ENCODE peak calls at places on chromosomes 3 and 15, in eight cellular contexts. D is fibroblast of lung, F is GM06990, E is cardiac muscle cell, T is GM23248, K is stomach, U is left lung, O is sigmoid colon. N is an unnamed sample.
A peak's percentile ranks its signal among the peaks of the same experiment; 100 is the strongest.

GRCh38 chr15:62899090-62899493 is 143.5 kb upstream of the TPM1 start:
- DNase-seq in D (no peak), F (no peak), E (peak; percentile 78), T (no peak), K (no peak), U (no peak), O (peak; percentile 93), N (no peak)

GRCh38 chr3:42473083-42473932 is 29.1 kb upstream of the VIPR1 start:
- DNase-seq in D (peak; percentile 39), F (no peak), E (peak; percentile 76), T (peak; percentile 2), K (peak; percentile 74), U (no peak), O (no peak), N (no peak)

GRCh38 chr3:35665390-35666055 is 26.2 kb downstream of the ARPP21 start:
- DNase-seq in D (no peak), F (no peak), E (no peak), T (no peak), K (no peak), U (no peak), O (no peak), N (no peak)

GRCh38 chr3:29758108-29759020 is 477.5 kb downstream of the RBMS3 start:
- DNase-seq in D (peak; percentile 97), F (no peak), E (no peak), T (peak; percentile 85), K (no peak), U (no peak), O (no peak), N (no peak)

GRCh38 chr3:134516905-134517304 is 31.0 kb downstream of the CEP63 start:
- DNase-seq in D (peak; percentile 35), F (no peak), E (no peak), T (no peak), K (no peak), U (no peak), O (no peak), N (no peak)

GRCh38 chr3:65995030-65995429 is 43.7 kb downstream of the MAGI1 start:
- DNase-seq in D (peak; percentile 46), F (no peak), E (no peak), T (peak; percentile 75), K (no peak), U (no peak), O (no peak), N (no peak)

GRCh38 chr3:4570840-4571621 is 77.9 kb downstream of the ITPR1 start:
- DNase-seq in D (no peak), F (no peak), E (no peak), T (no peak), K (no peak), U (no peak), O (no peak), N (no peak)

GRCh38 chr15:53354905-53355304 is 404.6 kb downstream of the WDR72 start:
- DNase-seq in D (no peak), F (no peak), E (no peak), T (no peak), K (no peak), U (no peak), O (no peak), N (no peak)

GRCh38 chr15:62603757-62604156 is 438.7 kb upstream of the C2CD4B start:
- DNase-seq in D (peak; percentile 86), F (no peak), E (no peak), T (peak; percentile 80), K (no peak), U (no peak), O (no peak), N (no peak)

GRCh38 chr15:35256555-35256954 is 171.5 kb upstream of the NANOGP8 start:
- DNase-seq in D (peak; percentile 52), F (no peak), E (no peak), T (peak; percentile 9), K (no peak), U (no peak), O (no peak), N (no peak)

GRCh38 chr15:98888839-98889479 is 118.6 kb downstream of the PGPEP1L start:
- DNase-seq in D (peak; percentile 74), F (no peak), E (no peak), T (peak; percentile 70), K (no peak), U (no peak), O (no peak), N (no peak)

GRCh38 chr15:58916962-58917361 is 16.5 kb downstream of the SLTM start:
- DNase-seq in D (no peak), F (no peak), E (no peak), T (no peak), K (no peak), U (no peak), O (no peak), N (no peak)

GRCh38 chr3:135368316-135368715 is 573.3 kb downstream of the EPHB1 start:
- DNase-seq in D (no peak), F (no peak), E (no peak), T (no peak), K (no peak), U (no peak), O (no peak), N (no peak)

GRCh38 chr3:186461141-186461540 is 83.0 kb downstream of the CRYGS start:
- DNase-seq in D (peak; percentile 72), F (no peak), E (no peak), T (peak; percentile 82), K (no peak), U (no peak), O (no peak), N (no peak)

GRCh38 chr3:136818851-136819783 is at the start of gene SLC35G2:
- DNase-seq in D (peak; percentile 87), F (peak; percentile 63), E (peak; percentile 72), T (peak; percentile 91), K (peak; percentile 30), U (peak; percentile 83), O (peak; percentile 69), N (no peak)

GRCh38 chr3:117920240-117920923 is 1114.3 kb downstream of the IGSF11 start:
- DNase-seq in D (no peak), F (no peak), E (peak; percentile 35), T (no peak), K (no peak), U (no peak), O (no peak), N (no peak)

GRCh38 chr3:126159476-126159875 is 20.9 kb downstream of the ALDH1L1 start:
- DNase-seq in D (no peak), F (no peak), E (no peak), T (no peak), K (no peak), U (no peak), O (no peak), N (no peak)

GRCh38 chr15:88703533-88703932 is 64.7 kb downstream of the ISG20 start:
- DNase-seq in D (no peak), F (no peak), E (no peak), T (no peak), K (no peak), U (no peak), O (no peak), N (no peak)

GRCh38 chr3:12345141-12345561 is 56.3 kb downstream of the PPARG start:
- DNase-seq in D (peak; percentile 76), F (no peak), E (no peak), T (peak; percentile 76), K (no peak), U (no peak), O (no peak), N (no peak)

GRCh38 chr3:149879872-149880271 is 66.9 kb downstream of the RNF13 start:
- DNase-seq in D (peak; percentile 78), F (no peak), E (peak; percentile 78), T (peak; percentile 77), K (peak; percentile 34), U (no peak), O (peak; percentile 71), N (peak; percentile 32)

GRCh38 chr3:19798324-19798723 is 135.7 kb downstream of the EFHB start:
- DNase-seq in D (no peak), F (no peak), E (no peak), T (no peak), K (no peak), U (no peak), O (no peak), N (no peak)

GRCh38 chr3:19799887-19800286 is 134.1 kb downstream of the EFHB start:
- DNase-seq in D (no peak), F (no peak), E (no peak), T (no peak), K (no peak), U (no peak), O (no peak), N (no peak)

DNA sequence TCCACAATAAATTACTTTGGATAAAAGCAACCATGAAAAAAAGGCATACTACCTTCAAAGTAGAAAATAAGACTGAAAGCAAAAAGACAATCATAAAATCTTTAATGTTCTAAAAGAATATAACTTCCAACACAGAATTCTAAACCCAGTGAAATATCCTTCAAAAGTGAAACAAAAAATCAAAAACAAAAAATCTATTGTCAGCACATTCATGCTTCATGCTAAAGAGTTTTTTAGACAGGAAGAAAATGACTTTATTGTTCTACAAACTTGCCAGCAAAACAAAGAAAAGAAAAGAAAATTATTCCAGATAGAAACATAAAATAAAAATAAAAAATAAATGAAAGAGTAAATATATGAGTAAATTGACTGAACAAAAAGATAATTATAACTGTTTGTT is 134.9 kb downstream of the EFHB start:
- DNase-seq in D (no peak), F (no peak), E (no peak), T (no peak), K (no peak), U (no peak), O (no peak), N (no peak)
- H3K27me3 ChIP-seq in D (no peaks in the 10 kb centered on the region), F (no peaks in the 10 kb centered on the region), E (no peaks in the 10 kb centered on the region), T (no peaks in the 10 kb centered on the region), K (no peaks in the 10 kb centered on the region), U (no peaks in the 10 kb centered on the region), O (no peaks in the 10 kb centered on the region), N (no peaks in the 10 kb centered on the region)

DNA sequence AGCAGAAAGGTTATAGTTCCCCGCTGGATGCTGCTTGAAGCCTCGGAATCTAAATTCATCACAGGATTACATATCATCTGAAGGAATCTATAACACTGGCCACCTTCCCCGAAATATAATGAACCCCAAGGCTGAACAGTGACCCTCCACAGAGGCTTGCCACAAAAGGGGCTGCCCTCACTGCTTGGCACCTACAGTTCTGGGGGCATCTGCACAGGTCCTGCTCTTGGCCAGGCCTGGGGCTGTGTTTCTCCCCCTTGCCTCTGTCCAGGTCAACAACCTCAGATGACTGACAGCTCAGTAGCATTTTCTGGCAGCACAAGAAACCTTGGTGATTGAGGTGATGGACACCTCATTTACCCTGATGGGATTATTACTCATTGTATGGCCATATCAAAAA is 1.5 kb upstream of the ADAMTS17 start:
- DNase-seq in D (no peak), F (no peak), E (no peak), T (no peak), K (no peak), U (no peak), O (no peak), N (no peak)
- H3K27me3 ChIP-seq in D (no peaks in the 10 kb centered on the region), F (no peaks in the 10 kb centered on the region), E (peaks cover 52% of the 10 kb centered on the region), T (peaks cover 9% of the 10 kb centered on the region), K (peaks cover 35% of the 10 kb centered on the region), U (peaks cover 57% of the 10 kb centered on the region), O (peaks cover 5% of the 10 kb centered on the region), N (no peaks in the 10 kb centered on the region)

DNA sequence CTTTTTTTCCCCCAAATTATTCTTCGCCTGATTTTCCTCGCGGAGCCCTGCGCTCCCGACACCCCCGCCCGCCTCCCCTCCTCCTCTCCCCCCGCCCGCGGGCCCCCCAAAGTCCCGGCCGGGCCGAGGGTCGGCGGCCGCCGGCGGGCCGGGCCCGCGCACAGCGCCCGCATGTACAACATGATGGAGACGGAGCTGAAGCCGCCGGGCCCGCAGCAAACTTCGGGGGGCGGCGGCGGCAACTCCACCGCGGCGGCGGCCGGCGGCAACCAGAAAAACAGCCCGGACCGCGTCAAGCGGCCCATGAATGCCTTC is 422 bp downstream of the SOX2 start:
- DNase-seq in D (no peak), F (no peak), E (no peak), T (no peak), K (no peak), U (no peak), O (no peak), N (no peak)
- H3K27me3 ChIP-seq in D (peaks cover 41% of the 10 kb centered on the region), F (peaks cover 7% of the 10 kb centered on the region), E (peaks cover 98% of the 10 kb centered on the region), T (peaks cover 94% of the 10 kb centered on the region), K (peaks cover 100% of the 10 kb centered on the region), U (peaks cover 100% of the 10 kb centered on the region), O (peaks cover 54% of the 10 kb centered on the region), N (peaks cover 98% of the 10 kb centered on the region)

GRCh38 chr15:67827561-67828378 is 2.5 kb downstream of the SKOR1 start:
- DNase-seq in D (no peak), F (no peak), E (no peak), T (no peak), K (no peak), U (peak; percentile 73), O (no peak), N (no peak)
- H3K27me3 ChIP-seq in D (peaks cover 88% of the 10 kb centered on the region), F (peaks cover 4% of the 10 kb centered on the region), E (peaks cover 100% of the 10 kb centered on the region), T (peaks cover 89% of the 10 kb centered on the region), K (peaks cover 100% of the 10 kb centered on the region), U (peaks cover 100% of the 10 kb centered on the region), O (peaks cover 96% of the 10 kb centered on the region), N (peaks cover 95% of the 10 kb centered on the region)